ENCODE peak calls at places on chromosome 9, in six cellular contexts. One of them, this sample, is unnamed.

GRCh38 chr9:129014124-129014523 is 14.0 kb downstream of the SH3GLB2 start:
- DNase-seq in nucleus accumbens: no peak
- DNase-seq in mesenteric fat pad: no peak
- DNase-seq in OCI-LY7: no peak
- DNase-seq in NCI-H1417: no peak
- DNase-seq in M059J: no peak
- DNase-seq in this sample: no peak

GRCh38 chr9:13503599-13503998 is 224.1 kb upstream of the MPDZ start:
- DNase-seq in OCI-LY7: no peak
- DNase-seq in M059J: no peak
- DNase-seq in NCI-H1417: no peak
- DNase-seq in mesenteric fat pad: no peak
- DNase-seq in nucleus accumbens: no peak
- DNase-seq in this sample: no peak

GRCh38 chr9:96242829-96243228 is 59.1 kb downstream of the HSD17B3 start:
- DNase-seq in M059J: no peak
- DNase-seq in mesenteric fat pad: no peak
- DNase-seq in NCI-H1417: no peak
- DNase-seq in nucleus accumbens: no peak
- DNase-seq in OCI-LY7: no peak
- DNase-seq in this sample: peak; percentile 13

GRCh38 chr9:136808075-136808780 is 480 bp downstream of the RABL6 start:
- DNase-seq in M059J: no peak
- DNase-seq in NCI-H1417: peak; percentile 65
- DNase-seq in OCI-LY7: peak; percentile 54
- DNase-seq in nucleus accumbens: no peak
- DNase-seq in mesenteric fat pad: no peak
- DNase-seq in this sample: no peak

GRCh38 chr9:107949058-107949457 is 459.5 kb upstream of the KLF4 start:
- DNase-seq in mesenteric fat pad: no peak
- DNase-seq in M059J: peak; percentile 28
- DNase-seq in OCI-LY7: no peak
- DNase-seq in nucleus accumbens: no peak
- DNase-seq in NCI-H1417: no peak
- DNase-seq in this sample: no peak

GRCh38 chr9:87206064-87206661 is 258.9 kb upstream of the GAS1 start:
- DNase-seq in NCI-H1417: no peak
- DNase-seq in M059J: peak; percentile 94
- DNase-seq in nucleus accumbens: no peak
- DNase-seq in mesenteric fat pad: no peak
- DNase-seq in OCI-LY7: no peak
- DNase-seq in this sample: no peak

GRCh38 chr9:105319514-105319863 is 75.0 kb downstream of the SLC44A1 start:
- DNase-seq in M059J: no peak
- DNase-seq in NCI-H1417: no peak
- DNase-seq in OCI-LY7: no peak
- DNase-seq in nucleus accumbens: no peak
- DNase-seq in mesenteric fat pad: no peak
- DNase-seq in this sample: no peak

GRCh38 chr9:106486685-106487084 is 376.3 kb upstream of the ZNF462 start:
- DNase-seq in OCI-LY7: no peak
- DNase-seq in mesenteric fat pad: no peak
- DNase-seq in nucleus accumbens: no peak
- DNase-seq in M059J: no peak
- DNase-seq in NCI-H1417: no peak
- DNase-seq in this sample: peak; percentile 13

GRCh38 chr9:129886226-129887174 is 51.2 kb downstream of the USP20 start:
- DNase-seq in NCI-H1417: no peak
- DNase-seq in M059J: no peak
- DNase-seq in OCI-LY7: no peak
- DNase-seq in mesenteric fat pad: no peak
- DNase-seq in nucleus accumbens: no peak
- DNase-seq in this sample: no peak

GRCh38 chr9:114096041-114096511 is 3.0 kb downstream of the KIF12 start:
- DNase-seq in M059J: no peak
- DNase-seq in OCI-LY7: no peak
- DNase-seq in NCI-H1417: no peak
- DNase-seq in mesenteric fat pad: peak; percentile 64
- DNase-seq in nucleus accumbens: no peak
- DNase-seq in this sample: no peak

GRCh38 chr9:127644943-127645342 is 32.9 kb downstream of the STXBP1 start:
- DNase-seq in OCI-LY7: no peak
- DNase-seq in NCI-H1417: no peak
- DNase-seq in nucleus accumbens: no peak
- DNase-seq in M059J: no peak
- DNase-seq in mesenteric fat pad: no peak
- DNase-seq in this sample: no peak

GRCh38 chr9:70256123-70256551 is 2.6 kb upstream of the SMC5 start:
- DNase-seq in mesenteric fat pad: no peak
- DNase-seq in M059J: peak; percentile 87
- DNase-seq in NCI-H1417: peak; percentile 48
- DNase-seq in OCI-LY7: no peak
- DNase-seq in nucleus accumbens: no peak
- DNase-seq in this sample: peak; percentile 37

GRCh38 chr9:113541019-113541900 is 77.7 kb downstream of the RGS3 start:
- DNase-seq in nucleus accumbens: no peak
- DNase-seq in M059J: no peak
- DNase-seq in OCI-LY7: peak; percentile 52
- DNase-seq in mesenteric fat pad: peak; percentile 73
- DNase-seq in NCI-H1417: no peak
- DNase-seq in this sample: peak; percentile 42

GRCh38 chr9:98795970-98796363 is 388 bp downstream of the ANKS6 start:
- DNase-seq in OCI-LY7: peak; percentile 40
- DNase-seq in M059J: no peak
- DNase-seq in nucleus accumbens: no peak
- DNase-seq in mesenteric fat pad: peak; percentile 89
- DNase-seq in NCI-H1417: peak; percentile 74
- DNase-seq in this sample: no peak

This sample was measured in renal cortical epithelial cell.